ENCODE peak calls at places on chromosomes 3 and 15, in five cellular contexts. T, Y, E, J and P are unnamed samples.

GRCh38 chr15:78007211-78007956 is 70.1 kb downstream of the TBC1D2B start:
- DNase-seq in Y (no peak), J (no peak), E (peak; percentile 71), T (no peak), P (no peak)

GRCh38 chr3:137572931-137573330 is 191.2 kb upstream of the SOX14 start:
- DNase-seq in J (no peak), Y (no peak), T (no peak), E (no peak), P (no peak)

GRCh38 chr3:142940472-142940871 is 23.0 kb downstream of the PAQR9 start:
- DNase-seq in J (no peak), T (no peak), E (no peak), Y (no peak), P (no peak)

GRCh38 chr3:173938159-173938558 is 540.6 kb downstream of the NLGN1 start:
- DNase-seq in Y (peak; percentile 48), E (no peak), J (peak; percentile 73), T (no peak), P (no peak)

GRCh38 chr15:83653639-83654378 is at the start of gene ADAMTSL3:
- DNase-seq in Y (peak; percentile 77), E (peak; percentile 91), J (no peak), T (peak; percentile 91), P (no peak)

GRCh38 chr3:45885979-45886711 is at the start of gene CCR9:
- DNase-seq in T (no peak), J (no peak), Y (no peak), E (no peak), P (no peak)

GRCh38 chr3:89570465-89570864 is 463.0 kb downstream of the EPHA3 start:
- DNase-seq in T (no peak), Y (no peak), E (no peak), J (no peak), P (no peak)

GRCh38 chr15:68842958-68843357 is 22.3 kb upstream of the ANP32A start:
- DNase-seq in T (no peak), J (no peak), Y (no peak), E (no peak), P (no peak)